ENCODE peak calls at places on chromosomes 3 and 15, in four cellular contexts. Y, R, O and A are unnamed samples.
A peak's percentile ranks its signal among the peaks of the same experiment; 100 is the strongest.

GRCh38 chr15:85755942-85756341 is 38.8 kb downstream of the KLHL25 start:
- DNase-seq in Y (no peak), R (no peak), O (no peak), A (no peak)

GRCh38 chr15:77753238-77753873 is 120.6 kb upstream of the LINGO1 start:
- DNase-seq in Y (peak; percentile 44), R (peak; percentile 1), O (no peak), A (peak; percentile 14)

GRCh38 chr3:113287111-113287817 is 75.9 kb downstream of the BOC start:
- DNase-seq in Y (peak; percentile 82), R (peak; percentile 75), O (no peak), A (peak; percentile 78)

GRCh38 chr3:178236555-178237277 is 299.5 kb upstream of the KCNMB2 start:
- DNase-seq in Y (peak; percentile 65), R (peak; percentile 24), O (no peak), A (peak; percentile 73)

GRCh38 chr3:195187609-195188529 is 83.1 kb downstream of the XXYLT1 start:
- DNase-seq in Y (peak; percentile 73), R (peak; percentile 67), O (no peak), A (peak; percentile 66)

GRCh38 chr15:66253296-66253642 is 281 bp downstream of the MEGF11 start:
- DNase-seq in Y (no peak), R (no peak), O (no peak), A (no peak)

GRCh38 chr3:57041674-57042073 is 18.8 kb upstream of the SPATA12 start:
- DNase-seq in Y (no peak), R (no peak), O (no peak), A (no peak)

GRCh38 chr3:72380193-72380592 is 468.1 kb downstream of the SHQ1 start:
- DNase-seq in Y (peak; percentile 72), R (peak; percentile 50), O (no peak), A (peak; percentile 58)

GRCh38 chr3:187763850-187764648 is 18.8 kb upstream of the BCL6 start:
- DNase-seq in Y (no peak), R (no peak), O (no peak), A (no peak)